ENCODE peak calls at places on chromosomes 11 and 22, in eight cellular contexts. B is GM23248; L is HEK293T; A is mucosa of descending colon; P is effector CD4-positive, alpha-beta T cell; O is IMR-90; R is stimulated activated naive CD4-positive, alpha-beta T cell treated with Interleukin-2 at 50 U/mL for 16 hours; X is T follicular helper cell. E is an unnamed sample.

GRCh38 chr11:33899383-33900037 is 7.6 kb upstream of the LMO2 start:
- DNase-seq in A (no peak), B (peak), X (no peak), O (peak), P (no peak), R (no peak), L (no peak), E (peak)

GRCh38 chr11:5891216-5891800 is 1.7 kb upstream of the OR52E5 start:
- DNase-seq in L (no peak), A (no peak), P (no peak), R (no peak), B (peak), X (no peak), O (peak), E (peak)

GRCh38 chr22:47858773-47859306 is 1096.4 kb downstream of the TBC1D22A start:
- DNase-seq in O (no peak), P (no peak), L (no peak), X (no peak), R (no peak), A (no peak), B (no peak), E (no peak)

GRCh38 chr11:67436459-67437081 is 912 bp downstream of the PTPRCAP start:
- DNase-seq in X (no peak), P (no peak), L (no peak), R (peak), O (no peak), A (peak), B (no peak), E (peak)

GRCh38 chr11:70540196-70540595 is 141.9 kb downstream of the CTTN start:
- DNase-seq in P (no peak), X (no peak), L (no peak), R (no peak), B (no peak), O (no peak), A (peak), E (no peak)

GRCh38 chr22:25364736-25365241 is 145.3 kb downstream of the CRYBB2 start:
- DNase-seq in B (no peak), P (no peak), O (peak), R (no peak), L (no peak), A (peak), X (no peak), E (no peak)

GRCh38 chr11:10749476-10749875 is 1.6 kb upstream of the CTR9 start:
- DNase-seq in A (no peak), P (no peak), R (no peak), O (no peak), L (no peak), B (no peak), X (no peak), E (no peak)

GRCh38 chr22:26642465-26643367 is 14.7 kb upstream of the MIAT start:
- DNase-seq in X (peak), O (no peak), L (no peak), B (no peak), P (peak), A (peak), R (peak), E (no peak)

GRCh38 chr11:108985611-108986279 is 320.9 kb downstream of the DDX10 start:
- DNase-seq in L (no peak), X (no peak), R (no peak), O (peak), P (no peak), B (peak), A (no peak), E (peak)

GRCh38 chr11:67584205-67584880 is 731 bp downstream of the GSTP1 start:
- DNase-seq in P (no peak), X (no peak), A (peak), R (peak), O (peak), L (peak), B (peak), E (no peak)

GRCh38 chr11:116112031-116112935 is 608.1 kb upstream of the CADM1 start:
- DNase-seq in P (no peak), A (no peak), X (no peak), B (no peak), O (no peak), R (no peak), L (no peak), E (no peak)

GRCh38 chr11:1304376-1304775 is 5.1 kb downstream of the TOLLIP start:
- DNase-seq in B (no peak), L (no peak), O (no peak), R (no peak), A (peak), P (no peak), X (no peak), E (no peak)

GRCh38 chr22:35131423-35132050 is 65.6 kb downstream of the ISX start:
- DNase-seq in O (no peak), L (no peak), A (no peak), R (no peak), P (no peak), X (no peak), B (no peak), E (no peak)

GRCh38 chr11:115699733-115700132 is 195.5 kb upstream of the CADM1 start:
- DNase-seq in L (no peak), P (no peak), O (peak), R (no peak), A (no peak), X (no peak), B (peak), E (peak)

GRCh38 chr22:33126881-33127280 is 68.7 kb upstream of the SYN3 start:
- DNase-seq in O (no peak), L (peak), P (no peak), B (peak), X (no peak), A (no peak), R (no peak), E (peak)

GRCh38 chr11:23976369-23976768 is 520.5 kb upstream of the LUZP2 start:
- DNase-seq in B (peak), O (peak), P (no peak), X (no peak), L (no peak), A (no peak), R (no peak), E (no peak)

GRCh38 chr11:105900515-105901035 is 121.5 kb downstream of the MSANTD4 start:
- DNase-seq in P (no peak), R (no peak), O (no peak), L (no peak), X (no peak), B (no peak), A (no peak), E (no peak)